ENCODE peak calls at places on chromosomes 3 and 15, in six cellular contexts. T is endothelial cell, X is bronchial epithelial cell, U is H9, I is A549, L is A673. M is an unnamed sample.

GRCh38 chr3:181455276-181455675 is 256.4 kb upstream of the SOX2 start:
- DNase-seq in T (no peak), X (no peak), U (no peak), I (no peak), L (no peak), M (no peak)

GRCh38 chr3:129562803-129563202 is 19.8 kb downstream of the H1-8 start:
- DNase-seq in T (no peak), X (no peak), U (no peak), I (no peak), L (no peak), M (no peak)

GRCh38 chr3:17544632-17545031 is 197.8 kb downstream of the TBC1D5 start:
- DNase-seq in T (no peak), X (no peak), U (no peak), I (no peak), L (peak), M (no peak)

GRCh38 chr3:186255703-186256331 is 106.2 kb downstream of the DGKG start:
- DNase-seq in T (peak), X (peak), U (peak), I (no peak), L (peak), M (peak)

GRCh38 chr3:158105710-158106438 is at the start of gene SHOX2:
- DNase-seq in T (peak), X (no peak), U (peak), I (peak), L (peak), M (peak)

GRCh38 chr3:172279191-172279640 is 169.0 kb downstream of the GHSR start:
- DNase-seq in T (no peak), X (no peak), U (no peak), I (no peak), L (no peak), M (no peak)

GRCh38 chr3:15610083-15610482 is 8.5 kb downstream of the BTD start:
- DNase-seq in T (no peak), X (peak), U (no peak), I (peak), L (no peak), M (no peak)

GRCh38 chr15:92614791-92615785 is 40.5 kb downstream of the FAM174B start:
- DNase-seq in T (peak), X (no peak), U (no peak), I (no peak), L (no peak), M (no peak)

GRCh38 chr15:78350058-78350457 is 9.9 kb downstream of the CRABP1 start:
- DNase-seq in T (no peak), X (no peak), U (no peak), I (no peak), L (no peak), M (no peak)

GRCh38 chr3:43477600-43477999 is 144.2 kb downstream of the ANO10 start:
- DNase-seq in T (no peak), X (no peak), U (no peak), I (no peak), L (no peak), M (no peak)

GRCh38 chr3:150177673-150178378 is 207.1 kb upstream of the PFN2 start:
- DNase-seq in T (no peak), X (peak), U (no peak), I (peak), L (peak), M (no peak)

GRCh38 chr3:190345027-190345821 is 23.0 kb upstream of the CLDN1 start:
- DNase-seq in T (no peak), X (peak), U (no peak), I (no peak), L (peak), M (peak)

GRCh38 chr15:25248583-25249235 is 190.1 kb downstream of the UBE3A start:
- DNase-seq in T (no peak), X (no peak), U (peak), I (no peak), L (no peak), M (no peak)

GRCh38 chr15:22884344-22884743 is 45.9 kb downstream of the NIPA2 start:
- DNase-seq in T (no peak), X (no peak), U (no peak), I (no peak), L (no peak), M (no peak)
- TF ChIP-seq CTCF in T (no peak), X (peak), U (peak), I (no peak), L (peak), M (no peak)

DNA sequence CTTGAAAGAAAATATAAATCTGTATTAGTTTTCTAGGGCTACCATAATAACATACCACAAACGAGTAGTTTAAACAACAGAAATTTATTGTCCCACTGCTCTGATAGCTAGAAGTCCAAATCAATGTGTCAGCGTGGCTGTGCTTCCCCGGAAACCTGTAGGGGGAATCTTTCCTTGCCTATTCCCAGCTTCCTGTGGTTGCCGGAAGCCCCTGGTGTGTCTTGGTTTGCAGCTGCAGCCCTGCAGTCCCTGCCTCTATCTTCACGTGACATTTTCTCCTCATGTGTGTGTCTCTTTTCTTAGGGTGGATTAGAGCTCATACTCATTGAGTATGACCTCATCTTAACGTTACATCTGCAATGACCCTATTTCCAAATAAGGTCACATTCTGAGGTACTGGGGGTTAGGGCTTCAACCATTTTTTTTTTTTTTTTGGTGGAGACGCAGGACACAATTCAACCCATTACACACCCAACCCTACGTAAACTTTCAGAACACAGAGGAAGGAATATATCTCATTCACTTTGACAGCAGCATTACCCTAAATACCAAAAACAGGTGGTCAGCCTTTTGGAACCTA is 88.8 kb downstream of the RYK start:
- DNase-seq in T (peak), X (no peak), U (peak), I (no peak), L (no peak), M (no peak)
- TF ChIP-seq CTCF in T (no peak), X (no peak), U (peak), I (no peak), L (no peak), M (no peak)

DNA sequence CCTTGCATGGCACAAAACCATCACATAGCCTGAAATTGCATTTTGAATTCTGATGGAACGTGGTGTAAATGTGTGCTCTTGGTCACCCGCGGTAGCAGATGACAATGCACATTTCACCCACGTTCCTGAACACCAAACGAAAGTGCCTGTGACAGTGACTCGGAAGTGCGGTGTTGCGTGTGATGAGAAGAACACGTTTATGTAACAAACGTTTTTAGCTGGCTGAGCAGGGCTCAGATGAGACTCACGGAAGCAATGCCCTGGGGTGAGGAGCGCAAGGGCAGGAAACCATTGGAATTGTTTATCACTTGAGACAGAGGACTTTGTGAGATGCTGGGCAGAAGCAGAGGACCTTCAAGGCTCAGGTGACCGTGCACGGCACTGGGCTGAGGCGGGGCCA is 449.2 kb upstream of the CFAP20DC start:
- DNase-seq in T (no peak), X (no peak), U (no peak), I (no peak), L (no peak), M (no peak)
- TF ChIP-seq CTCF in T (no peak), X (no peak), U (no peak), I (no peak), L (no peak), M (no peak)

DNA sequence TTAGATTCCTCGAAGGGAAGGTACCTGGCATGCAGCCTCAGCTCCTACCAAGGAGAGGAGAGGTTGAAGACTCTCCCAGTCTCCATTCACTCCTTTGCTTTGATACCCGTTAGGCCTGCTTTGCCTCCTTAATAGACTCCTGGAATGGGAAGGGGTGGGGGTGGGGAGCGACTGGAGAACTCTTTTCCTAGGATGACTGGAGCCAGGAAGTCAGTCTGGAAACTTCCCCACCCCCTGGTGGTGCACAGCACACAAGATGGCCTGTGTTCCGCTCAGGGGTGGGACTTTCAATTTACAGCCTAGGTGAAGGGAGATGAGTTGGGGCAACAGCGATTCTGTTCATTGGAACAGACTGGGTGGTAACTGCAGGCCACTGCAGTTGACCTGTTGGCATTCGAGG is 21.4 kb upstream of the CELF6 start:
- DNase-seq in T (peak), X (no peak), U (peak), I (no peak), L (peak), M (peak)
- TF ChIP-seq CTCF in T (peak), X (peak), U (peak), I (peak), L (peak), M (peak)

GRCh38 chr15:81133782-81134461 is at the start of gene CFAP161:
- DNase-seq in T (peak), X (peak), U (peak), I (peak), L (peak), M (no peak)
- TF ChIP-seq CTCF in T (no peak), X (peak), U (no peak), I (no peak), L (no peak), M (no peak)

GRCh38 chr3:114441386-114441785 is 147.6 kb downstream of the TIGIT start:
- DNase-seq in T (no peak), X (no peak), U (no peak), I (no peak), L (no peak), M (no peak)

GRCh38 chr3:114442251-114442650 is 148.4 kb downstream of the TIGIT start:
- DNase-seq in T (no peak), X (peak), U (no peak), I (no peak), L (peak), M (no peak)

GRCh38 chr3:114446605-114447004 is 152.8 kb downstream of the TIGIT start:
- DNase-seq in T (no peak), X (no peak), U (no peak), I (no peak), L (peak), M (no peak)

GRCh38 chr3:114445233-114445632 is 151.4 kb downstream of the TIGIT start:
- DNase-seq in T (no peak), X (no peak), U (no peak), I (no peak), L (no peak), M (no peak)

DNA sequence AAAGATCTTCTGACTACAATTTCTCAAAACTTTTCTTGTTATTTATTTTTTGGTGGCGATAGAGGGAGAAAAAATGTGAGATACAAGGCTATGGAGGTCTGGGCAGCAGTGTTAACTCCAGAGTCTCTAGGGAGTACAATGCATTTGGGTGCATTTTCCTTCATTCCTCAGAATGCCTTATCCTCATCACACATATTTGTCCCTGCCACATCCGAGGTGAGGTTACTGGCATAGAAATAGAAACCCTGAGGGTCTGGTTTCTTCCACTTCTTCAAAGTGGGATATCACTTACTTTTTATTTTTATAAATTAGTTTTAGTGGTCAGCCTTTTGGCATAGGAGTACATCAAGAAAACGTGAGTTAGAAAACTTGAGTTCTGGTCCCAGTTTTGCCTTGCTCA is 150.4 kb downstream of the TIGIT start:
- DNase-seq in T (no peak), X (no peak), U (no peak), I (no peak), L (no peak), M (no peak)
- TF ChIP-seq CTCF in T (no peak), X (no peak), U (no peak), I (no peak), L (no peak), M (no peak)

GRCh38 chr3:187628169-187628568 is 42.0 kb downstream of the SST start:
- DNase-seq in T (no peak), X (no peak), U (peak), I (no peak), L (peak), M (no peak)

GRCh38 chr3:187626581-187626980 is 43.6 kb downstream of the SST start:
- DNase-seq in T (no peak), X (no peak), U (no peak), I (no peak), L (no peak), M (no peak)

GRCh38 chr3:187629711-187630110 is 40.5 kb downstream of the SST start:
- DNase-seq in T (no peak), X (peak), U (no peak), I (no peak), L (no peak), M (no peak)

GRCh38 chr3:187624588-187624987 is 45.6 kb downstream of the SST start:
- DNase-seq in T (no peak), X (no peak), U (no peak), I (no peak), L (no peak), M (no peak)

DNA sequence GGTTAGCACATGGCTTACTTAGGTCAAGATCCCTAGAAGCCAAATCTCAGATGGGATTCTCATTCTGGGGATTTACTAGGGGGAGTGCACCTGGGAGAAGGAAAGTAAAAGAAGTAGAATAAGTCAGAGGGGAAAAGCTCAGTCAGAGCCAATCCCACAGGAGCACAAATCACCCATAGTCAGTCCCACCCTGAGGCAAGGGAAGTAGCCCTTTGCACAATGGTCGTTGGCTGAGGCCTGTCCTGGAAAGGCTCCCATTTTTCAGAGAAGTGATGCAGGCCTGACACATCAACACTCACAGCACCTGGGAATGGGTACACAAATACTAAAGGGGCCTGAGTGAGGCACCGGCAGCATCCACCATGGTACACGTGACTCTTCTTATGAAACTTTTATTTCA is 39.8 kb downstream of the SST start:
- DNase-seq in T (no peak), X (peak), U (no peak), I (no peak), L (no peak), M (no peak)
- TF ChIP-seq CTCF in T (no peak), X (no peak), U (no peak), I (no peak), L (no peak), M (no peak)

GRCh38 chr3:13266005-13266404 is 154.1 kb downstream of the NUP210 start:
- DNase-seq in T (no peak), X (no peak), U (no peak), I (no peak), L (no peak), M (no peak)

GRCh38 chr3:13266651-13267347 is 153.3 kb downstream of the NUP210 start:
- DNase-seq in T (no peak), X (no peak), U (no peak), I (no peak), L (no peak), M (no peak)

GRCh38 chr3:13268961-13269391 is 151.1 kb downstream of the NUP210 start:
- DNase-seq in T (no peak), X (no peak), U (no peak), I (no peak), L (no peak), M (no peak)

GRCh38 chr3:13268120-13268519 is 152.0 kb downstream of the NUP210 start:
- DNase-seq in T (no peak), X (no peak), U (no peak), I (no peak), L (no peak), M (no peak)

GRCh38 chr3:13267348-13267659 is 152.8 kb downstream of the NUP210 start:
- DNase-seq in T (no peak), X (no peak), U (no peak), I (no peak), L (no peak), M (no peak)
- TF ChIP-seq CTCF in T (no peak), X (no peak), U (no peak), I (no peak), L (no peak), M (no peak)

M was measured in Calu3.